ENCODE peak calls at places on chromosome 22, in eight cellular contexts. P is stimulated activated CD4-positive, alpha-beta T cell treated with anti-CD3 and anti-CD28 coated beads, TNF-alpha, amount 100 ng/mL, for 48 hours; U is IMR-90; V is anterior cingulate cortex; B is AG09309; L is breast epithelium; N is GM23248; I is lung. G is an unnamed sample.

GRCh38 chr22:22816766-22817410 is 70.7 kb upstream of the IGLL5 start:
- DNase-seq in P (no peak), U (no peak), V (no peak), B (no peak), L (no peak), N (no peak), I (no peak), G (no peak)

GRCh38 chr22:43050995-43051394 is 36.0 kb upstream of the PACSIN2 start:
- DNase-seq in P (no peak), U (no peak), V (no peak), B (no peak), L (no peak), N (no peak), I (no peak), G (no peak)

GRCh38 chr22:26295583-26296126 is 126.4 kb downstream of the SEZ6L start:
- DNase-seq in P (no peak), U (no peak), V (no peak), B (no peak), L (no peak), N (no peak), I (no peak), G (no peak)

GRCh38 chr22:29343313-29343805 is 27.9 kb upstream of the RASL10A start:
- DNase-seq in P (no peak), U (peak), V (peak), B (peak), L (peak), N (peak), I (peak), G (peak)

GRCh38 chr22:48693377-48694135 is 1134.1 kb downstream of the BRD1 start:
- DNase-seq in P (no peak), U (no peak), V (no peak), B (no peak), L (no peak), N (no peak), I (no peak), G (no peak)

GRCh38 chr22:29166180-29166579 is 39.5 kb upstream of the EMID1 start:
- DNase-seq in P (no peak), U (no peak), V (no peak), B (no peak), L (no peak), N (no peak), I (no peak), G (no peak)

GRCh38 chr22:39352301-39352867 is 2.6 kb downstream of the SYNGR1 start:
- DNase-seq in P (no peak), U (no peak), V (no peak), B (no peak), L (no peak), N (no peak), I (no peak), G (no peak)

GRCh38 chr22:22838148-22838786 is 49.3 kb upstream of the IGLL5 start:
- DNase-seq in P (no peak), U (no peak), V (no peak), B (no peak), L (no peak), N (no peak), I (no peak), G (no peak)

GRCh38 chr22:46105494-46106278 is 44.6 kb upstream of the PPARA start:
- DNase-seq in P (no peak), U (peak), V (no peak), B (peak), L (peak), N (peak), I (no peak), G (peak)

G was measured in epithelial cell of esophagus.